ENCODE peak calls at places on chromosomes 7 and 10, in six cellular contexts. One of them, this sample, is unnamed.

GRCh38 chr7:44539669-44540516 is 1.2 kb downstream of the NPC1L1 start:
- DNase-seq in right cardiac atrium: no peak
- DNase-seq in fibroblast of lung: no peak
- DNase-seq in NAMALWA: no peak
- DNase-seq in tibial nerve: no peak
- DNase-seq in activated CD8-positive, alpha-beta T cell treated with anti-CD3 and anti-CD28 coated beads, Interleukin-2, amount 10 ng/mL, durations not matched to agents 7 days and 5 days: no peak
- DNase-seq in this sample: no peak

GRCh38 chr10:62903828-62904227 is 87.7 kb upstream of the EGR2 start:
- DNase-seq in NAMALWA: no peak
- DNase-seq in right cardiac atrium: no peak
- DNase-seq in tibial nerve: no peak
- DNase-seq in fibroblast of lung: peak; percentile 62
- DNase-seq in activated CD8-positive, alpha-beta T cell treated with anti-CD3 and anti-CD28 coated beads, Interleukin-2, amount 10 ng/mL, durations not matched to agents 7 days and 5 days: no peak
- DNase-seq in this sample: no peak

GRCh38 chr7:11716185-11716584 is 115.8 kb downstream of the THSD7A start:
- DNase-seq in fibroblast of lung: peak; percentile 84
- DNase-seq in tibial nerve: no peak
- DNase-seq in NAMALWA: no peak
- DNase-seq in right cardiac atrium: no peak
- DNase-seq in activated CD8-positive, alpha-beta T cell treated with anti-CD3 and anti-CD28 coated beads, Interleukin-2, amount 10 ng/mL, durations not matched to agents 7 days and 5 days: no peak
- DNase-seq in this sample: no peak

GRCh38 chr10:101771380-101771779 is 4.5 kb downstream of the FGF8 start:
- DNase-seq in tibial nerve: no peak
- DNase-seq in fibroblast of lung: no peak
- DNase-seq in activated CD8-positive, alpha-beta T cell treated with anti-CD3 and anti-CD28 coated beads, Interleukin-2, amount 10 ng/mL, durations not matched to agents 7 days and 5 days: no peak
- DNase-seq in right cardiac atrium: no peak
- DNase-seq in NAMALWA: no peak
- DNase-seq in this sample: no peak

GRCh38 chr10:131201741-131202515 is 109.6 kb downstream of the TCERG1L start:
- DNase-seq in tibial nerve: no peak
- DNase-seq in NAMALWA: no peak
- DNase-seq in right cardiac atrium: no peak
- DNase-seq in activated CD8-positive, alpha-beta T cell treated with anti-CD3 and anti-CD28 coated beads, Interleukin-2, amount 10 ng/mL, durations not matched to agents 7 days and 5 days: no peak
- DNase-seq in fibroblast of lung: no peak
- DNase-seq in this sample: peak; percentile 28

GRCh38 chr10:104254493-104255243 is at the start of gene GSTO1:
- DNase-seq in fibroblast of lung: peak; percentile 74
- DNase-seq in NAMALWA: peak; percentile 50
- DNase-seq in tibial nerve: peak; percentile 63
- DNase-seq in right cardiac atrium: peak; percentile 89
- DNase-seq in activated CD8-positive, alpha-beta T cell treated with anti-CD3 and anti-CD28 coated beads, Interleukin-2, amount 10 ng/mL, durations not matched to agents 7 days and 5 days: peak; percentile 62
- DNase-seq in this sample: peak; percentile 90

GRCh38 chr7:22454446-22454845 is 45.5 kb downstream of the STEAP1B start:
- DNase-seq in fibroblast of lung: no peak
- DNase-seq in NAMALWA: no peak
- DNase-seq in right cardiac atrium: no peak
- DNase-seq in activated CD8-positive, alpha-beta T cell treated with anti-CD3 and anti-CD28 coated beads, Interleukin-2, amount 10 ng/mL, durations not matched to agents 7 days and 5 days: no peak
- DNase-seq in tibial nerve: no peak
- DNase-seq in this sample: no peak

GRCh38 chr7:80659120-80660055 is 20.9 kb downstream of the CD36 start:
- DNase-seq in NAMALWA: peak; percentile 70
- DNase-seq in activated CD8-positive, alpha-beta T cell treated with anti-CD3 and anti-CD28 coated beads, Interleukin-2, amount 10 ng/mL, durations not matched to agents 7 days and 5 days: no peak
- DNase-seq in right cardiac atrium: no peak
- DNase-seq in fibroblast of lung: peak; percentile 25
- DNase-seq in tibial nerve: no peak
- DNase-seq in this sample: no peak

GRCh38 chr7:121394709-121395140 is 1.4 kb downstream of the FAM3C start:
- DNase-seq in tibial nerve: no peak
- DNase-seq in NAMALWA: peak; percentile 39
- DNase-seq in right cardiac atrium: peak; percentile 26
- DNase-seq in activated CD8-positive, alpha-beta T cell treated with anti-CD3 and anti-CD28 coated beads, Interleukin-2, amount 10 ng/mL, durations not matched to agents 7 days and 5 days: no peak
- DNase-seq in fibroblast of lung: peak; percentile 8
- DNase-seq in this sample: peak; percentile 70

GRCh38 chr7:79591275-79591623 is 137.8 kb upstream of the MAGI2 start:
- DNase-seq in right cardiac atrium: no peak
- DNase-seq in NAMALWA: no peak
- DNase-seq in tibial nerve: no peak
- DNase-seq in fibroblast of lung: no peak
- DNase-seq in activated CD8-positive, alpha-beta T cell treated with anti-CD3 and anti-CD28 coated beads, Interleukin-2, amount 10 ng/mL, durations not matched to agents 7 days and 5 days: no peak
- DNase-seq in this sample: no peak

GRCh38 chr7:148978091-148978490 is 50.2 kb downstream of the PDIA4 start:
- DNase-seq in right cardiac atrium: no peak
- DNase-seq in tibial nerve: no peak
- DNase-seq in NAMALWA: no peak
- DNase-seq in fibroblast of lung: no peak
- DNase-seq in activated CD8-positive, alpha-beta T cell treated with anti-CD3 and anti-CD28 coated beads, Interleukin-2, amount 10 ng/mL, durations not matched to agents 7 days and 5 days: no peak
- DNase-seq in this sample: no peak

GRCh38 chr10:96606216-96606615 is 19.4 kb upstream of the TM9SF3 start:
- DNase-seq in tibial nerve: no peak
- DNase-seq in activated CD8-positive, alpha-beta T cell treated with anti-CD3 and anti-CD28 coated beads, Interleukin-2, amount 10 ng/mL, durations not matched to agents 7 days and 5 days: no peak
- DNase-seq in NAMALWA: no peak
- DNase-seq in right cardiac atrium: no peak
- DNase-seq in fibroblast of lung: peak; percentile 71
- DNase-seq in this sample: no peak

GRCh38 chr7:82694020-82694419 is 250.4 kb upstream of the CACNA2D1 start:
- DNase-seq in fibroblast of lung: peak; percentile 52
- DNase-seq in tibial nerve: no peak
- DNase-seq in right cardiac atrium: no peak
- DNase-seq in activated CD8-positive, alpha-beta T cell treated with anti-CD3 and anti-CD28 coated beads, Interleukin-2, amount 10 ng/mL, durations not matched to agents 7 days and 5 days: no peak
- DNase-seq in NAMALWA: no peak
- DNase-seq in this sample: no peak

GRCh38 chr7:101115215-101115614 is 11.7 kb upstream of the SERPINE1 start:
- DNase-seq in NAMALWA: no peak
- DNase-seq in activated CD8-positive, alpha-beta T cell treated with anti-CD3 and anti-CD28 coated beads, Interleukin-2, amount 10 ng/mL, durations not matched to agents 7 days and 5 days: no peak
- DNase-seq in tibial nerve: no peak
- DNase-seq in right cardiac atrium: no peak
- DNase-seq in fibroblast of lung: no peak
- DNase-seq in this sample: no peak

GRCh38 chr7:45311597-45311996 is 154.0 kb downstream of the RAMP3 start:
- DNase-seq in tibial nerve: no peak
- DNase-seq in fibroblast of lung: no peak
- DNase-seq in right cardiac atrium: no peak
- DNase-seq in NAMALWA: no peak
- DNase-seq in activated CD8-positive, alpha-beta T cell treated with anti-CD3 and anti-CD28 coated beads, Interleukin-2, amount 10 ng/mL, durations not matched to agents 7 days and 5 days: no peak
- DNase-seq in this sample: no peak

GRCh38 chr10:117545141-117546019 is 2.8 kb downstream of the EMX2 start:
- DNase-seq in activated CD8-positive, alpha-beta T cell treated with anti-CD3 and anti-CD28 coated beads, Interleukin-2, amount 10 ng/mL, durations not matched to agents 7 days and 5 days: no peak
- DNase-seq in right cardiac atrium: no peak
- DNase-seq in tibial nerve: no peak
- DNase-seq in fibroblast of lung: no peak
- DNase-seq in NAMALWA: no peak
- DNase-seq in this sample: peak; percentile 36

GRCh38 chr7:99224263-99224947 is 16.5 kb upstream of the KPNA7 start:
- DNase-seq in right cardiac atrium: no peak
- DNase-seq in activated CD8-positive, alpha-beta T cell treated with anti-CD3 and anti-CD28 coated beads, Interleukin-2, amount 10 ng/mL, durations not matched to agents 7 days and 5 days: no peak
- DNase-seq in fibroblast of lung: peak; percentile 68
- DNase-seq in tibial nerve: no peak
- DNase-seq in NAMALWA: no peak
- DNase-seq in this sample: peak; percentile 67

GRCh38 chr7:5207131-5207530 is 17.1 kb downstream of the WIPI2 start:
- DNase-seq in activated CD8-positive, alpha-beta T cell treated with anti-CD3 and anti-CD28 coated beads, Interleukin-2, amount 10 ng/mL, durations not matched to agents 7 days and 5 days: no peak
- DNase-seq in tibial nerve: no peak
- DNase-seq in right cardiac atrium: no peak
- DNase-seq in fibroblast of lung: no peak
- DNase-seq in NAMALWA: no peak
- DNase-seq in this sample: no peak